ENCODE peak calls at places on chromosome 22, in nine cellular contexts. One of them, this sample, is unnamed.

GRCh38 chr22:38327805-38328204 is 10.6 kb upstream of the CSNK1E start:
- DNase-seq in retinal pigment epithelial cell: no peak
- DNase-seq in AG04450: no peak
- DNase-seq in heart left ventricle: no peak
- DNase-seq in adrenal gland: no peak
- DNase-seq in A549: no peak
- DNase-seq in GM06990: no peak
- DNase-seq in GM23338: no peak
- DNase-seq in uterus: no peak
- DNase-seq in this sample: peak; percentile 57

GRCh38 chr22:31800065-31800464 is 46.2 kb downstream of the DEPDC5 start:
- DNase-seq in retinal pigment epithelial cell: peak; percentile 7
- DNase-seq in AG04450: peak; percentile 23
- DNase-seq in heart left ventricle: no peak
- DNase-seq in adrenal gland: no peak
- DNase-seq in A549: peak; percentile 4
- DNase-seq in GM06990: no peak
- DNase-seq in GM23338: peak; percentile 13
- DNase-seq in uterus: no peak
- DNase-seq in this sample: peak; percentile 84

GRCh38 chr22:23243006-23243573 is 62.8 kb downstream of the BCR start:
- DNase-seq in retinal pigment epithelial cell: no peak
- DNase-seq in AG04450: no peak
- DNase-seq in heart left ventricle: no peak
- DNase-seq in adrenal gland: no peak
- DNase-seq in A549: no peak
- DNase-seq in GM06990: peak; percentile 33
- DNase-seq in GM23338: peak; percentile 96
- DNase-seq in uterus: no peak
- DNase-seq in this sample: no peak

GRCh38 chr22:32444068-32444467 is 20.2 kb downstream of the BPIFC start:
- DNase-seq in retinal pigment epithelial cell: no peak
- DNase-seq in AG04450: no peak
- DNase-seq in heart left ventricle: no peak
- DNase-seq in adrenal gland: no peak
- DNase-seq in A549: peak; percentile 59
- DNase-seq in GM06990: no peak
- DNase-seq in GM23338: peak; percentile 45
- DNase-seq in uterus: no peak
- DNase-seq in this sample: no peak

GRCh38 chr22:32308934-32309333 is 48.7 kb upstream of the RFPL3 start:
- DNase-seq in retinal pigment epithelial cell: no peak
- DNase-seq in AG04450: no peak
- DNase-seq in heart left ventricle: no peak
- DNase-seq in adrenal gland: no peak
- DNase-seq in A549: no peak
- DNase-seq in GM06990: no peak
- DNase-seq in GM23338: no peak
- DNase-seq in uterus: no peak
- DNase-seq in this sample: no peak

GRCh38 chr22:41939981-41940852 is 6.7 kb downstream of the CENPM start:
- DNase-seq in retinal pigment epithelial cell: no peak
- DNase-seq in AG04450: no peak
- DNase-seq in heart left ventricle: no peak
- DNase-seq in adrenal gland: no peak
- DNase-seq in A549: peak; percentile 67
- DNase-seq in GM06990: peak; percentile 84
- DNase-seq in GM23338: peak; percentile 34
- DNase-seq in uterus: no peak
- DNase-seq in this sample: no peak

GRCh38 chr22:49586873-49587272 is 240.8 kb downstream of the BRD1 start:
- DNase-seq in retinal pigment epithelial cell: no peak
- DNase-seq in AG04450: no peak
- DNase-seq in heart left ventricle: peak; percentile 15
- DNase-seq in adrenal gland: no peak
- DNase-seq in A549: no peak
- DNase-seq in GM06990: no peak
- DNase-seq in GM23338: no peak
- DNase-seq in uterus: no peak
- DNase-seq in this sample: no peak

GRCh38 chr22:37410174-37411055 is 16.9 kb downstream of the ELFN2 start:
- DNase-seq in retinal pigment epithelial cell: no peak
- DNase-seq in AG04450: no peak
- DNase-seq in heart left ventricle: no peak
- DNase-seq in adrenal gland: no peak
- DNase-seq in A549: no peak
- DNase-seq in GM06990: no peak
- DNase-seq in GM23338: no peak
- DNase-seq in uterus: no peak
- DNase-seq in this sample: no peak

GRCh38 chr22:42432020-42432596 is at the start of gene NFAM1:
- DNase-seq in retinal pigment epithelial cell: no peak
- DNase-seq in AG04450: no peak
- DNase-seq in heart left ventricle: peak; percentile 66
- DNase-seq in adrenal gland: peak; percentile 70
- DNase-seq in A549: no peak
- DNase-seq in GM06990: no peak
- DNase-seq in GM23338: no peak
- DNase-seq in uterus: no peak
- DNase-seq in this sample: no peak

GRCh38 chr22:32877196-32877595 is 75.7 kb downstream of the TIMP3 start:
- DNase-seq in retinal pigment epithelial cell: no peak
- DNase-seq in AG04450: no peak
- DNase-seq in heart left ventricle: no peak
- DNase-seq in adrenal gland: no peak
- DNase-seq in A549: no peak
- DNase-seq in GM06990: no peak
- DNase-seq in GM23338: no peak
- DNase-seq in uterus: no peak
- DNase-seq in this sample: no peak

GRCh38 chr22:24409707-24410106 is 17.7 kb upstream of the ADORA2A start:
- DNase-seq in retinal pigment epithelial cell: no peak
- DNase-seq in AG04450: no peak
- DNase-seq in heart left ventricle: no peak
- DNase-seq in adrenal gland: peak; percentile 76
- DNase-seq in A549: no peak
- DNase-seq in GM06990: no peak
- DNase-seq in GM23338: no peak
- DNase-seq in uterus: no peak
- DNase-seq in this sample: no peak

GRCh38 chr22:49099496-49100124 is 728.1 kb downstream of the BRD1 start:
- DNase-seq in retinal pigment epithelial cell: no peak
- DNase-seq in AG04450: no peak
- DNase-seq in heart left ventricle: no peak
- DNase-seq in adrenal gland: no peak
- DNase-seq in A549: peak; percentile 53
- DNase-seq in GM06990: no peak
- DNase-seq in GM23338: no peak
- DNase-seq in uterus: no peak
- DNase-seq in this sample: no peak

GRCh38 chr22:19067696-19068348 is 54.4 kb downstream of the DGCR2 start:
- DNase-seq in retinal pigment epithelial cell: no peak
- DNase-seq in AG04450: no peak
- DNase-seq in heart left ventricle: no peak
- DNase-seq in adrenal gland: peak; percentile 27
- DNase-seq in A549: no peak
- DNase-seq in GM06990: no peak
- DNase-seq in GM23338: no peak
- DNase-seq in uterus: no peak
- DNase-seq in this sample: no peak

GRCh38 chr22:48607901-48608650 is 1219.6 kb downstream of the BRD1 start:
- DNase-seq in retinal pigment epithelial cell: no peak
- DNase-seq in AG04450: no peak
- DNase-seq in heart left ventricle: no peak
- DNase-seq in adrenal gland: no peak
- DNase-seq in A549: no peak
- DNase-seq in GM06990: no peak
- DNase-seq in GM23338: no peak
- DNase-seq in uterus: no peak
- DNase-seq in this sample: no peak

GRCh38 chr22:31680764-31681624 is 19.0 kb upstream of the PISD start:
- DNase-seq in retinal pigment epithelial cell: peak; percentile 18
- DNase-seq in AG04450: no peak
- DNase-seq in heart left ventricle: peak; percentile 25
- DNase-seq in adrenal gland: peak; percentile 76
- DNase-seq in A549: no peak
- DNase-seq in GM06990: no peak
- DNase-seq in GM23338: no peak
- DNase-seq in uterus: no peak
- DNase-seq in this sample: peak; percentile 83

GRCh38 chr22:21865041-21865440 is 2.4 kb downstream of the MAPK1 start:
- DNase-seq in retinal pigment epithelial cell: peak; percentile 59
- DNase-seq in AG04450: peak; percentile 65
- DNase-seq in heart left ventricle: peak; percentile 32
- DNase-seq in adrenal gland: peak; percentile 87
- DNase-seq in A549: no peak
- DNase-seq in GM06990: no peak
- DNase-seq in GM23338: no peak
- DNase-seq in uterus: peak; percentile 49
- DNase-seq in this sample: peak; percentile 83

GRCh38 chr22:37229805-37230672 is 14.0 kb downstream of the RAC2 start:
- DNase-seq in retinal pigment epithelial cell: no peak
- DNase-seq in AG04450: no peak
- DNase-seq in heart left ventricle: peak; percentile 48
- DNase-seq in adrenal gland: no peak
- DNase-seq in A549: no peak
- DNase-seq in GM06990: peak; percentile 84
- DNase-seq in GM23338: no peak
- DNase-seq in uterus: no peak
- DNase-seq in this sample: peak; percentile 34

GRCh38 chr22:28477556-28477955 is 202.1 kb downstream of the TTC28 start:
- DNase-seq in retinal pigment epithelial cell: no peak
- DNase-seq in AG04450: no peak
- DNase-seq in heart left ventricle: no peak
- DNase-seq in adrenal gland: no peak
- DNase-seq in A549: no peak
- DNase-seq in GM06990: no peak
- DNase-seq in GM23338: no peak
- DNase-seq in uterus: no peak
- DNase-seq in this sample: no peak

GRCh38 chr22:46044718-46045458 is 67.9 kb upstream of the WNT7B start:
- DNase-seq in retinal pigment epithelial cell: no peak
- DNase-seq in AG04450: no peak
- DNase-seq in heart left ventricle: peak; percentile 76
- DNase-seq in adrenal gland: peak; percentile 47
- DNase-seq in A549: no peak
- DNase-seq in GM06990: no peak
- DNase-seq in GM23338: peak; percentile 76
- DNase-seq in uterus: peak; percentile 43
- DNase-seq in this sample: peak; percentile 40
- H3K4me3 ChIP-seq in retinal pigment epithelial cell: peak overlapping the region; percentile 42
- H3K4me3 ChIP-seq in AG04450: peak overlapping the region; percentile 65
- H3K4me3 ChIP-seq in heart left ventricle: peak overlapping the region; percentile 57
- H3K4me3 ChIP-seq in adrenal gland: peak overlapping the region; percentile 38
- H3K4me3 ChIP-seq in A549: no peak overlapping the region
- H3K4me3 ChIP-seq in GM06990: peak overlapping the region; percentile 42
- H3K4me3 ChIP-seq in GM23338: peak overlapping the region; percentile 56
- H3K4me3 ChIP-seq in uterus: peak overlapping the region; percentile 49
- H3K4me3 ChIP-seq in this sample: peak overlapping the region; percentile 57

GRCh38 chr22:45099961-45100360 is 63.8 kb upstream of the NUP50 start:
- DNase-seq in retinal pigment epithelial cell: no peak
- DNase-seq in AG04450: no peak
- DNase-seq in heart left ventricle: no peak
- DNase-seq in adrenal gland: no peak
- DNase-seq in A549: no peak
- DNase-seq in GM06990: no peak
- DNase-seq in GM23338: no peak
- DNase-seq in uterus: no peak
- DNase-seq in this sample: no peak

GRCh38 chr22:45104313-45104712 is 59.4 kb upstream of the NUP50 start:
- DNase-seq in retinal pigment epithelial cell: no peak
- DNase-seq in AG04450: no peak
- DNase-seq in heart left ventricle: no peak
- DNase-seq in adrenal gland: no peak
- DNase-seq in A549: no peak
- DNase-seq in GM06990: no peak
- DNase-seq in GM23338: no peak
- DNase-seq in uterus: no peak
- DNase-seq in this sample: no peak

GRCh38 chr22:45102896-45103420 is 60.8 kb upstream of the NUP50 start:
- DNase-seq in retinal pigment epithelial cell: no peak
- DNase-seq in AG04450: no peak
- DNase-seq in heart left ventricle: no peak
- DNase-seq in adrenal gland: no peak
- DNase-seq in A549: no peak
- DNase-seq in GM06990: no peak
- DNase-seq in GM23338: no peak
- DNase-seq in uterus: no peak
- DNase-seq in this sample: no peak

GRCh38 chr22:45103756-45104155 is 60.0 kb upstream of the NUP50 start:
- DNase-seq in retinal pigment epithelial cell: no peak
- DNase-seq in AG04450: no peak
- DNase-seq in heart left ventricle: no peak
- DNase-seq in adrenal gland: no peak
- DNase-seq in A549: no peak
- DNase-seq in GM06990: no peak
- DNase-seq in GM23338: peak; percentile 43
- DNase-seq in uterus: no peak
- DNase-seq in this sample: no peak

DNA sequence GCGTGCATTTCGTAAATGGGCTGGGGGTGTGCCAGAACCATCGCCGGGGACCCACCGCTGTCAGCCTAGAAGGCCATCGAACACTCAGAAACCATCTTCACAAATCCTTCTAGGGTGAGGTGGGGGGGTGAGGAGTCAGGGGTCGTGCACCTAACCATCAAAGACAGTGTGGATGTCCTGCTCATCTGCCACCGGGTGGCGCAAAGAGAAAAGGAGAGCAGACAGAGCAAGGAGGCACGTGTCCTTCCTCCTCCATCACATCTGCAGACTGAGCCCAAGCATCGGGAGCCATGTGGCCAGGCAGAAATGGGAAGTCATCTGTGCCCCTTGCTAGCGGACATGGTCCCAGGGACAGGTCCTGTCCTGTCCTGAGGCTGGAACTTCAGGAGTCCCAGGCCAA is 61.9 kb upstream of the NUP50 start:
- DNase-seq in retinal pigment epithelial cell: no peak
- DNase-seq in AG04450: no peak
- DNase-seq in heart left ventricle: peak; percentile 54
- DNase-seq in adrenal gland: peak; percentile 82
- DNase-seq in A549: peak; percentile 74
- DNase-seq in GM06990: peak; percentile 20
- DNase-seq in GM23338: peak; percentile 91
- DNase-seq in uterus: peak; percentile 34
- DNase-seq in this sample: peak; percentile 74
- TF ChIP-seq CTCF in retinal pigment epithelial cell: peak; percentile 56
- TF ChIP-seq CTCF in AG04450: peak; percentile 78
- TF ChIP-seq CTCF in heart left ventricle: no peak
- TF ChIP-seq CTCF in adrenal gland: peak; percentile 81
- TF ChIP-seq CTCF in A549: peak; percentile 49
- TF ChIP-seq CTCF in GM06990: peak; percentile 64
- TF ChIP-seq CTCF in GM23338: peak; percentile 66
- TF ChIP-seq CTCF in uterus: peak; percentile 34
- TF ChIP-seq CTCF in this sample: peak; percentile 72

GRCh38 chr22:46539169-46539568 is 1.7 kb upstream of the CELSR1 start:
- DNase-seq in retinal pigment epithelial cell: no peak
- DNase-seq in AG04450: no peak
- DNase-seq in heart left ventricle: no peak
- DNase-seq in adrenal gland: no peak
- DNase-seq in A549: no peak
- DNase-seq in GM06990: no peak
- DNase-seq in GM23338: no peak
- DNase-seq in uterus: no peak
- DNase-seq in this sample: no peak
- H3K4me3 ChIP-seq in retinal pigment epithelial cell: no peak overlapping the region
- H3K4me3 ChIP-seq in AG04450: no peak overlapping the region
- H3K4me3 ChIP-seq in heart left ventricle: no peak overlapping the region
- H3K4me3 ChIP-seq in adrenal gland: no peak overlapping the region
- H3K4me3 ChIP-seq in A549: peak overlapping the region; percentile 78
- H3K4me3 ChIP-seq in GM06990: no peak overlapping the region
- H3K4me3 ChIP-seq in GM23338: peak overlapping the region; percentile 64
- H3K4me3 ChIP-seq in uterus: no peak overlapping the region
- H3K4me3 ChIP-seq in this sample: peak overlapping the region; percentile 48

GRCh38 chr22:27317156-27317555 is 484.4 kb downstream of the MN1 start:
- DNase-seq in retinal pigment epithelial cell: no peak
- DNase-seq in AG04450: no peak
- DNase-seq in heart left ventricle: no peak
- DNase-seq in adrenal gland: no peak
- DNase-seq in A549: peak; percentile 14
- DNase-seq in GM06990: no peak
- DNase-seq in GM23338: peak; percentile 45
- DNase-seq in uterus: no peak
- DNase-seq in this sample: peak; percentile 13
- TF ChIP-seq CTCF in retinal pigment epithelial cell: peak; percentile 28
- TF ChIP-seq CTCF in AG04450: peak; percentile 15
- TF ChIP-seq CTCF in heart left ventricle: no peak
- TF ChIP-seq CTCF in adrenal gland: no peak
- TF ChIP-seq CTCF in A549: no peak
- TF ChIP-seq CTCF in GM06990: no peak
- TF ChIP-seq CTCF in GM23338: peak; percentile 22
- TF ChIP-seq CTCF in uterus: no peak
- TF ChIP-seq CTCF in this sample: peak; percentile 35